ENCODE peak calls at places on chromosome 18, in five cellular contexts. One of them, this sample, is unnamed. For H3K4me1, the result is how much of the 10 kb centered on the place peaks cover.

GRCh38 chr18:3114456-3114855 is 101.5 kb upstream of the LPIN2 start:
- DNase-seq in colonic mucosa: no peak
- DNase-seq in CD8-positive, alpha-beta T cell: no peak
- DNase-seq in IMR-90: no peak
- DNase-seq in tibial nerve: no peak
- DNase-seq in this sample: no peak

GRCh38 chr18:27952741-27953140 is 224.2 kb downstream of the CDH2 start:
- DNase-seq in colonic mucosa: no peak
- DNase-seq in CD8-positive, alpha-beta T cell: no peak
- DNase-seq in IMR-90: no peak
- DNase-seq in tibial nerve: no peak
- DNase-seq in this sample: no peak

GRCh38 chr18:45539383-45539960 is 75.8 kb upstream of the SLC14A2 start:
- DNase-seq in colonic mucosa: no peak
- DNase-seq in CD8-positive, alpha-beta T cell: no peak
- DNase-seq in IMR-90: no peak
- DNase-seq in tibial nerve: no peak
- DNase-seq in this sample: no peak

GRCh38 chr18:25310045-25310444 is 41.9 kb downstream of the ZNF521 start:
- DNase-seq in colonic mucosa: no peak
- DNase-seq in CD8-positive, alpha-beta T cell: no peak
- DNase-seq in IMR-90: peak
- DNase-seq in tibial nerve: no peak
- DNase-seq in this sample: no peak

GRCh38 chr18:319745-320144 is 51.9 kb upstream of the THOC1 start:
- DNase-seq in colonic mucosa: no peak
- DNase-seq in CD8-positive, alpha-beta T cell: no peak
- DNase-seq in IMR-90: no peak
- DNase-seq in tibial nerve: no peak
- DNase-seq in this sample: no peak

GRCh38 chr18:23587220-23587642 is 925 bp upstream of the NPC1 start:
- DNase-seq in colonic mucosa: peak
- DNase-seq in CD8-positive, alpha-beta T cell: no peak
- DNase-seq in IMR-90: no peak
- DNase-seq in tibial nerve: no peak
- DNase-seq in this sample: no peak

GRCh38 chr18:35525795-35526475 is 28.2 kb upstream of the INO80C start:
- DNase-seq in colonic mucosa: no peak
- DNase-seq in CD8-positive, alpha-beta T cell: no peak
- DNase-seq in IMR-90: no peak
- DNase-seq in tibial nerve: no peak
- DNase-seq in this sample: no peak

GRCh38 chr18:25815659-25816058 is 274.8 kb downstream of the SS18 start:
- DNase-seq in colonic mucosa: no peak
- DNase-seq in CD8-positive, alpha-beta T cell: no peak
- DNase-seq in IMR-90: no peak
- DNase-seq in tibial nerve: no peak
- DNase-seq in this sample: no peak

GRCh38 chr18:2920546-2921343 is 73.9 kb downstream of the EMILIN2 start:
- DNase-seq in colonic mucosa: no peak
- DNase-seq in CD8-positive, alpha-beta T cell: no peak
- DNase-seq in IMR-90: no peak
- DNase-seq in tibial nerve: no peak
- DNase-seq in this sample: no peak

GRCh38 chr18:22276334-22276713 is 106.9 kb downstream of the GATA6 start:
- DNase-seq in colonic mucosa: no peak
- DNase-seq in CD8-positive, alpha-beta T cell: no peak
- DNase-seq in IMR-90: no peak
- DNase-seq in tibial nerve: no peak
- DNase-seq in this sample: no peak

GRCh38 chr18:48889115-48889941 is 61.4 kb downstream of the SMAD7 start:
- DNase-seq in colonic mucosa: no peak
- DNase-seq in CD8-positive, alpha-beta T cell: no peak
- DNase-seq in IMR-90: no peak
- DNase-seq in tibial nerve: no peak
- DNase-seq in this sample: no peak

GRCh38 chr18:79458131-79458838 is 62.6 kb downstream of the NFATC1 start:
- DNase-seq in colonic mucosa: peak
- DNase-seq in CD8-positive, alpha-beta T cell: no peak
- DNase-seq in IMR-90: peak
- DNase-seq in tibial nerve: peak
- DNase-seq in this sample: peak

GRCh38 chr18:48715651-48716354 is 177.0 kb downstream of the CTIF start:
- DNase-seq in colonic mucosa: peak
- DNase-seq in CD8-positive, alpha-beta T cell: no peak
- DNase-seq in IMR-90: no peak
- DNase-seq in tibial nerve: peak
- DNase-seq in this sample: no peak

GRCh38 chr18:11518788-11519685 is 90.4 kb upstream of the SLC35G4 start:
- DNase-seq in colonic mucosa: peak
- DNase-seq in CD8-positive, alpha-beta T cell: no peak
- DNase-seq in IMR-90: peak
- DNase-seq in tibial nerve: no peak
- DNase-seq in this sample: no peak

GRCh38 chr18:24228661-24229053 is 89.8 kb downstream of the CABYR start:
- DNase-seq in colonic mucosa: no peak
- DNase-seq in CD8-positive, alpha-beta T cell: no peak
- DNase-seq in IMR-90: peak
- DNase-seq in tibial nerve: no peak
- DNase-seq in this sample: no peak

GRCh38 chr18:23462876-23463275 is 9.8 kb downstream of the RIOK3 start:
- DNase-seq in colonic mucosa: no peak
- DNase-seq in CD8-positive, alpha-beta T cell: no peak
- DNase-seq in IMR-90: peak
- DNase-seq in tibial nerve: no peak
- DNase-seq in this sample: no peak

GRCh38 chr18:25561923-25562322 is 210.0 kb upstream of the ZNF521 start:
- DNase-seq in colonic mucosa: no peak
- DNase-seq in CD8-positive, alpha-beta T cell: no peak
- DNase-seq in IMR-90: peak
- DNase-seq in tibial nerve: no peak
- DNase-seq in this sample: no peak

GRCh38 chr18:43847164-43848091 is 570.1 kb upstream of the SYT4 start:
- DNase-seq in colonic mucosa: no peak
- DNase-seq in CD8-positive, alpha-beta T cell: no peak
- DNase-seq in IMR-90: peak
- DNase-seq in tibial nerve: no peak
- DNase-seq in this sample: no peak

GRCh38 chr18:22667616-22668422 is 250.1 kb upstream of the CTAGE1 start:
- DNase-seq in colonic mucosa: no peak
- DNase-seq in CD8-positive, alpha-beta T cell: no peak
- DNase-seq in IMR-90: peak
- DNase-seq in tibial nerve: no peak
- DNase-seq in this sample: no peak

GRCh38 chr18:657311-657997 is at the start of gene TYMS:
- DNase-seq in colonic mucosa: peak
- DNase-seq in CD8-positive, alpha-beta T cell: no peak
- DNase-seq in IMR-90: peak
- DNase-seq in tibial nerve: no peak
- DNase-seq in this sample: no peak

GRCh38 chr18:76430636-76431035 is 64.4 kb downstream of the ZNF516 start:
- DNase-seq in colonic mucosa: no peak
- DNase-seq in CD8-positive, alpha-beta T cell: no peak
- DNase-seq in IMR-90: peak
- DNase-seq in tibial nerve: no peak
- DNase-seq in this sample: no peak

GRCh38 chr18:35171315-35171987 is 69.4 kb upstream of the ZNF397 start:
- DNase-seq in colonic mucosa: no peak
- DNase-seq in CD8-positive, alpha-beta T cell: no peak
- DNase-seq in IMR-90: no peak
- DNase-seq in tibial nerve: no peak
- DNase-seq in this sample: no peak

DNA sequence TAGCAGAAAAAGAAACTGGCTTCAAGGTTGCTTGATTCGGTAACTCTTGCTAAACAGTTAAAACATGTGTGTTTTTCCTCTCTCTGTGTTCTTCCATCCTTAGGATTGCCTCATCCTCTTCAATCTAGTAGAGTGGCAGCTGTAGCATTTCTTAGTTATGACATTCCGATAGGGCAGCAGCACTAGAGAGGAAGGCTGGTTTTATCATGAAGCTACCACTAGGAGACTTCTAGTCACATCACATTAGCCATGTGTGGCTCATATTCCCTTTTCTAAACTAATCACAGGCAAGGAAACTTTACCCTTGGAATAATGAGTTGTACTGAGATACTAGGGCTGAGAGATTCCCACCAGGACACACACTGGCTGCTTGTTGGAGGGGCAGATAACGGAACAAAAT is 187.6 kb downstream of the DOK6 start:
- DNase-seq in colonic mucosa: no peak
- DNase-seq in CD8-positive, alpha-beta T cell: no peak
- DNase-seq in IMR-90: peak
- DNase-seq in tibial nerve: no peak
- DNase-seq in this sample: no peak
- TF ChIP-seq CTCF in colonic mucosa: no peak
- TF ChIP-seq CTCF in CD8-positive, alpha-beta T cell: no peak
- TF ChIP-seq CTCF in IMR-90: no peak
- TF ChIP-seq CTCF in tibial nerve: no peak
- TF ChIP-seq CTCF in this sample: no peak

GRCh38 chr18:62369129-62369644 is 44.1 kb downstream of the TNFRSF11A start:
- DNase-seq in colonic mucosa: no peak
- DNase-seq in CD8-positive, alpha-beta T cell: no peak
- DNase-seq in IMR-90: no peak
- DNase-seq in tibial nerve: no peak
- DNase-seq in this sample: no peak

GRCh38 chr18:62370386-62370785 is 45.3 kb downstream of the TNFRSF11A start:
- DNase-seq in colonic mucosa: no peak
- DNase-seq in CD8-positive, alpha-beta T cell: no peak
- DNase-seq in IMR-90: no peak
- DNase-seq in tibial nerve: no peak
- DNase-seq in this sample: no peak

GRCh38 chr18:62365420-62365819 is 40.3 kb downstream of the TNFRSF11A start:
- DNase-seq in colonic mucosa: no peak
- DNase-seq in CD8-positive, alpha-beta T cell: no peak
- DNase-seq in IMR-90: no peak
- DNase-seq in tibial nerve: no peak
- DNase-seq in this sample: no peak

GRCh38 chr18:62366992-62367391 is 41.9 kb downstream of the TNFRSF11A start:
- DNase-seq in colonic mucosa: no peak
- DNase-seq in CD8-positive, alpha-beta T cell: no peak
- DNase-seq in IMR-90: no peak
- DNase-seq in tibial nerve: no peak
- DNase-seq in this sample: no peak

GRCh38 chr18:62368100-62368499 is 43.0 kb downstream of the TNFRSF11A start:
- DNase-seq in colonic mucosa: no peak
- DNase-seq in CD8-positive, alpha-beta T cell: no peak
- DNase-seq in IMR-90: no peak
- DNase-seq in tibial nerve: no peak
- DNase-seq in this sample: no peak
- H3K4me1 ChIP-seq in colonic mucosa: under half
- H3K4me1 ChIP-seq in CD8-positive, alpha-beta T cell: under half
- H3K4me1 ChIP-seq in IMR-90: under half
- H3K4me1 ChIP-seq in tibial nerve: under half
- H3K4me1 ChIP-seq in this sample: under half

GRCh38 chr18:59140287-59140885 is 702 bp downstream of the SEC11C start:
- DNase-seq in colonic mucosa: peak
- DNase-seq in CD8-positive, alpha-beta T cell: no peak
- DNase-seq in IMR-90: peak
- DNase-seq in tibial nerve: no peak
- DNase-seq in this sample: no peak

GRCh38 chr18:59143441-59143840 is 3.8 kb downstream of the SEC11C start:
- DNase-seq in colonic mucosa: no peak
- DNase-seq in CD8-positive, alpha-beta T cell: no peak
- DNase-seq in IMR-90: peak
- DNase-seq in tibial nerve: no peak
- DNase-seq in this sample: no peak

GRCh38 chr18:59141294-59142068 is 1.8 kb downstream of the SEC11C start:
- DNase-seq in colonic mucosa: no peak
- DNase-seq in CD8-positive, alpha-beta T cell: no peak
- DNase-seq in IMR-90: no peak
- DNase-seq in tibial nerve: no peak
- DNase-seq in this sample: no peak

GRCh38 chr18:59144483-59144882 is 4.8 kb downstream of the SEC11C start:
- DNase-seq in colonic mucosa: no peak
- DNase-seq in CD8-positive, alpha-beta T cell: no peak
- DNase-seq in IMR-90: no peak
- DNase-seq in tibial nerve: no peak
- DNase-seq in this sample: no peak

DNA sequence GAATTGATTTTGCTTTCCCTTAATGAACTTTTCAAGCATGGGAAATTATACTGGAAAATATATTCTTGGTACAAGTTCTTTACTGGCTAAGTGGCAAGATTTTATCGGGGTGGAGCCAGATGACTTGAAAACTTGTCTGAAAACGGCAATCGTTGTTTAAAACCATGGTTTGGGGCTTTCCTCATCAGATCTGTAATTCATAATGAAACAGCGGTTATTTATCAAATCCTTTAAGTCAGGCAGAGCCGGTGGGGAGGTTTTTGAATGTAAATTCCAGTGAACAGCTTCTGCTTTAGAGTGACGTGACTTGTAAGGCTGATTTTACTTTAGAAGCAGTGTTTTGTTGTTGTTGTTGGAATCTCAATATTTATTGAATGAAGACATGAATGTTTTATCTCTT is 2.6 kb downstream of the SEC11C start:
- DNase-seq in colonic mucosa: no peak
- DNase-seq in CD8-positive, alpha-beta T cell: no peak
- DNase-seq in IMR-90: no peak
- DNase-seq in tibial nerve: no peak
- DNase-seq in this sample: no peak
- H3K4me3 ChIP-seq in colonic mucosa: no peak
- H3K4me3 ChIP-seq in CD8-positive, alpha-beta T cell: no peak
- H3K4me3 ChIP-seq in IMR-90: no peak
- H3K4me3 ChIP-seq in tibial nerve: no peak
- H3K4me3 ChIP-seq in this sample: no peak

GRCh38 chr18:66616523-66616983 is 12.7 kb upstream of the CDH19 start:
- DNase-seq in colonic mucosa: peak
- DNase-seq in CD8-positive, alpha-beta T cell: no peak
- DNase-seq in IMR-90: no peak
- DNase-seq in tibial nerve: no peak
- DNase-seq in this sample: no peak
- TF ChIP-seq CTCF in colonic mucosa: no peak
- TF ChIP-seq CTCF in CD8-positive, alpha-beta T cell: no peak
- TF ChIP-seq CTCF in IMR-90: no peak
- TF ChIP-seq CTCF in tibial nerve: no peak
- TF ChIP-seq CTCF in this sample: no peak

GRCh38 chr18:51193621-51194287 is 3.7 kb downstream of the MEX3C start:
- DNase-seq in colonic mucosa: no peak
- DNase-seq in CD8-positive, alpha-beta T cell: no peak
- DNase-seq in IMR-90: peak
- DNase-seq in tibial nerve: no peak
- DNase-seq in this sample: no peak

GRCh38 chr18:51191139-51191717 is 6.3 kb downstream of the MEX3C start:
- DNase-seq in colonic mucosa: no peak
- DNase-seq in CD8-positive, alpha-beta T cell: peak
- DNase-seq in IMR-90: no peak
- DNase-seq in tibial nerve: no peak
- DNase-seq in this sample: no peak

GRCh38 chr18:51188024-51188701 is 9.3 kb downstream of the MEX3C start:
- DNase-seq in colonic mucosa: no peak
- DNase-seq in CD8-positive, alpha-beta T cell: no peak
- DNase-seq in IMR-90: no peak
- DNase-seq in tibial nerve: no peak
- DNase-seq in this sample: no peak

GRCh38 chr18:51192026-51192425 is 5.5 kb downstream of the MEX3C start:
- DNase-seq in colonic mucosa: no peak
- DNase-seq in CD8-positive, alpha-beta T cell: no peak
- DNase-seq in IMR-90: no peak
- DNase-seq in tibial nerve: no peak
- DNase-seq in this sample: no peak

GRCh38 chr18:51190000-51190399 is 7.5 kb downstream of the MEX3C start:
- DNase-seq in colonic mucosa: no peak
- DNase-seq in CD8-positive, alpha-beta T cell: no peak
- DNase-seq in IMR-90: no peak
- DNase-seq in tibial nerve: no peak
- DNase-seq in this sample: no peak
- H3K4me1 ChIP-seq in colonic mucosa: under half
- H3K4me1 ChIP-seq in CD8-positive, alpha-beta T cell: half or more
- H3K4me1 ChIP-seq in IMR-90: under half
- H3K4me1 ChIP-seq in tibial nerve: under half
- H3K4me1 ChIP-seq in this sample: under half

This sample was measured in thoracic aorta.